ENCODE peak calls at places on chromosomes 12 and 14, in eight cellular contexts. Y is endodermal cell, Q is OCI-LY7, V is body of pancreas, L is fibroblast of lung, X is mammary epithelial cell, D is AG04449, C is esophagus squamous epithelium. G is an unnamed sample.

GRCh38 chr12:21891763-21892217 is 49.4 kb downstream of the ABCC9 start:
- DNase-seq in Y (no peak), Q (no peak), V (peak), L (no peak), X (no peak), D (no peak), C (no peak), G (no peak)

GRCh38 chr12:113130457-113131135 is 5.0 kb downstream of the RASAL1 start:
- DNase-seq in Y (peak), Q (peak), V (peak), L (no peak), X (peak), D (no peak), C (no peak), G (no peak)

GRCh38 chr14:69354383-69355154 is 43.5 kb downstream of the ERH start:
- DNase-seq in Y (no peak), Q (peak), V (no peak), L (no peak), X (peak), D (no peak), C (no peak), G (no peak)

GRCh38 chr12:56766535-56766934 is 3.4 kb downstream of the HSD17B6 start:
- DNase-seq in Y (peak), Q (peak), V (no peak), L (no peak), X (no peak), D (no peak), C (no peak), G (no peak)

GRCh38 chr12:85947286-85947685 is 73.2 kb downstream of the NTS start:
- DNase-seq in Y (peak), Q (no peak), V (no peak), L (no peak), X (no peak), D (no peak), C (no peak), G (no peak)

GRCh38 chr14:33930464-33930863 is 20.4 kb downstream of the EGLN3 start:
- DNase-seq in Y (no peak), Q (no peak), V (no peak), L (no peak), X (no peak), D (no peak), C (no peak), G (no peak)

GRCh38 chr12:27780612-27781408 is 774 bp upstream of the MANSC4 start:
- DNase-seq in Y (peak), Q (peak), V (peak), L (peak), X (peak), D (no peak), C (no peak), G (peak)

GRCh38 chr14:55103005-55103640 is 25.9 kb upstream of the LGALS3 start:
- DNase-seq in Y (peak), Q (peak), V (peak), L (peak), X (peak), D (peak), C (peak), G (no peak)

GRCh38 chr12:1186298-1186697 is 195.3 kb downstream of the ERC1 start:
- DNase-seq in Y (no peak), Q (no peak), V (no peak), L (no peak), X (no peak), D (no peak), C (no peak), G (no peak)

GRCh38 chr12:45464699-45465098 is 248.8 kb downstream of the ANO6 start:
- DNase-seq in Y (peak), Q (no peak), V (peak), L (no peak), X (no peak), D (no peak), C (no peak), G (no peak)

GRCh38 chr12:1836854-1837411 is 16.6 kb downstream of the LRTM2 start:
- DNase-seq in Y (no peak), Q (no peak), V (no peak), L (no peak), X (no peak), D (no peak), C (no peak), G (no peak)

GRCh38 chr14:20805485-20805884 is 2.8 kb upstream of the RNASE1 start:
- DNase-seq in Y (no peak), Q (no peak), V (no peak), L (no peak), X (no peak), D (no peak), C (no peak), G (no peak)

GRCh38 chr12:46664771-46665287 is 161.0 kb downstream of the SLC38A4 start:
- DNase-seq in Y (no peak), Q (no peak), V (no peak), L (peak), X (peak), D (peak), C (no peak), G (no peak)

GRCh38 chr14:91414475-91415342 is 2.9 kb downstream of the CCDC88C start:
- DNase-seq in Y (peak), Q (no peak), V (no peak), L (no peak), X (no peak), D (no peak), C (no peak), G (no peak)

GRCh38 chr12:50734409-50735263 is 29.3 kb upstream of the ATF1 start:
- DNase-seq in Y (peak), Q (peak), V (no peak), L (peak), X (no peak), D (no peak), C (no peak), G (peak)

GRCh38 chr12:52415870-52416750 is 10.0 kb upstream of the KRT82 start:
- DNase-seq in Y (no peak), Q (no peak), V (peak), L (peak), X (peak), D (peak), C (no peak), G (no peak)

GRCh38 chr12:70520847-70521246 is 116.4 kb downstream of the PTPRB start:
- DNase-seq in Y (no peak), Q (no peak), V (no peak), L (no peak), X (peak), D (no peak), C (no peak), G (no peak)

GRCh38 chr12:33795536-33795935 is 226.8 kb upstream of the ALG10 start:
- DNase-seq in Y (no peak), Q (no peak), V (no peak), L (peak), X (peak), D (no peak), C (no peak), G (no peak)

GRCh38 chr12:19248929-19249602 is 119.5 kb downstream of the PLEKHA5 start:
- DNase-seq in Y (no peak), Q (no peak), V (no peak), L (peak), X (peak), D (no peak), C (no peak), G (no peak)

GRCh38 chr12:132904718-132905328 is 17.4 kb upstream of the CHFR start:
- DNase-seq in Y (peak), Q (peak), V (peak), L (peak), X (peak), D (no peak), C (no peak), G (peak)
- TF ChIP-seq CTCF in Y (peak), Q (peak), V (peak), L (peak), X (peak), D (peak), C (peak), G (peak)

GRCh38 chr14:24251880-24252288 is 9.5 kb upstream of the TINF2 start:
- DNase-seq in Y (peak), Q (no peak), V (no peak), L (peak), X (peak), D (no peak), C (no peak), G (no peak)
- TF ChIP-seq CTCF in Y (peak), Q (no peak), V (no peak), L (no peak), X (peak), D (no peak), C (no peak), G (no peak)

GRCh38 chr12:79547735-79548347 is 142.9 kb downstream of the PAWR start:
- DNase-seq in Y (peak), Q (peak), V (peak), L (peak), X (no peak), D (no peak), C (no peak), G (peak)
- TF ChIP-seq CTCF in Y (peak), Q (peak), V (peak), L (peak), X (peak), D (peak), C (peak), G (peak)

GRCh38 chr14:23633160-23633701 is 2.9 kb upstream of the DHRS2 start:
- DNase-seq in Y (peak), Q (no peak), V (no peak), L (no peak), X (no peak), D (no peak), C (no peak), G (peak)
- TF ChIP-seq CTCF in Y (peak), Q (no peak), V (no peak), L (no peak), X (no peak), D (peak), C (no peak), G (peak)

DNA sequence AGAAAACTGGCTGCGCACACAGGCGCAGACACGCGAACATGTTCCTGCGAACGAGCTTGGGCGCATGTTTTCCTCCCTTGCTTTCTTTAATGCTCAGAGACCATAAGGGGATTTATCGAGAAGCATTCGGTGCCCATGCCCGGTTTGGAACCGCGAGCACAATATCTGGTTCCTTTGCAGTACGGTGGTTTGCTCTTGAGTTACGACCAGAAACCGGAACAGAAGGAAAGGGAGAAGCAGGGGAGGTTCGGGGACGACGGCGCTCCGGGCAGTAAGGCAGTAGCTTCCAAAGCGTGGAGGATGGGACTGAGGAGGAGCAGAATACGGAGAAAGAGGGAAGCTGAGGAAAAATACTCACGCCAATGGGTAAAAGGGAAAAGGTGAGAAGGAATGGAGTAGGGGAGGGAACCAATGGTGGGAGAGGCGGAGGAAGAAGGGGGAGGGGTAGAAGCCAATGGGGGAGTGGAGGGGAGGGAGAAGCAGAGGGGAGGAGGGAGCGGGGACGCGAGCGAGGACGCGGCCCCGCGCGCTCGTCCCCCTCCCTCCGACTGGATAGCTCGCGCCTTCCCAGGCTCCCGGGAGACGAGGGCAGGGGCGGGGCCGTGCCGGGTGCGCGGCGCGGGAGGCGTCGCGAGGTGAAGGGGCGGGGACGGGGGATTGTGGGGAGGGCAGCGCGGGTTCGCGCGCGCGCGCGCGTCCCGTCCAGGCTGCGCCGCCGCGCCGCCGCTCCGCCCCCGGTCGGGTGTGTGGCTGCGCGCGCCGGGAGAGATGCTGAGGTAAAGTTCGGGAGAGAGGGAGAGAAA is 625 bp upstream of the ARHGAP5 start:
- DNase-seq in Y (peak), Q (peak), V (peak), L (peak), X (peak), D (peak), C (peak), G (peak)
- TF ChIP-seq CTCF in Y (no peak), Q (no peak), V (peak), L (no peak), X (no peak), D (no peak), C (no peak), G (no peak)

GRCh38 chr14:103510311-103511021 is 12.2 kb downstream of the CKB start:
- DNase-seq in Y (peak), Q (no peak), V (no peak), L (no peak), X (no peak), D (no peak), C (no peak), G (no peak)
- TF ChIP-seq CTCF in Y (peak), Q (peak), V (no peak), L (no peak), X (no peak), D (no peak), C (no peak), G (no peak)

DNA sequence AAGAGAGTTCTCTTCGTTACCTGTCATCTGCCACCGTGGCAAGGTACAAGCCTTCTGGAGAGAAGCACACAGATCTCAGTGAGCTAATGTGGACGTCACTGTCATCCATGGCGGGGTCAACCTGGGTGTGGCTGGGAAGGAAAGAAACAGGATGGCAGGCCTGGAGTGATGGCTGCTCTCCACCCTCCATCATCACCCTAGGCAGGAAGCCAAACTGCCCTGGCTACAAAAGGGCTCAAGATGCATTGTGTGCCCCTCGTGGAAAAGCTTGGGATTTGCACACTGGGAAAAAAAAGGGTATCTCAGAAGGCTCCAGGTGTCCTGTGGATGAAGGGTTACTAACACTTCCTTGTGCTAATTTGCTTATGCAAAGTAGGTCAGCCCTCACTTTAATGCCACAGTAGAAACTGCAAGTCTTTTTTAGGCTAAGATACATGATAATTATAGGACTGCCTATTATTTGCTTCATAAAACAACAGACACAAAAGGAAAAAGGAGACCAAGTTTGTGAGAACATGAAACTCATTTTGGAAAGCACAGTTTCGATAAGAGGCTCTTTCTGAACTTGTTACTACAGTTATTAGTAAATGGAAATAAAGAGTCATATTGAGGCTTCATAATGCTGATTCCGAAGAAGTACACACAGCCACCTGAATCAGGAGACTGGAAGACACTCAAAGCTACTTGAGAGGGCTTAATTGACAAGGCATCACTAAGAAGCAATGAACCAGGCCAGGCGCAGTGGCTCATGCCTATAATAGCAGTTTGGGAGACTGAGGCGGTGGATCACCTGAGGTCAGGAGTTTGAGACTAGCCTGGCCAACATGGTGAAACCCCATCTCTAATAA is 18.9 kb downstream of the RFC5 start:
- DNase-seq in Y (peak), Q (no peak), V (no peak), L (peak), X (no peak), D (no peak), C (no peak), G (no peak)
- TF ChIP-seq CTCF in Y (no peak), Q (no peak), V (no peak), L (no peak), X (no peak), D (peak), C (no peak), G (no peak)

GRCh38 chr12:95815635-95816212 is 25.2 kb upstream of the NTN4 start:
- DNase-seq in Y (no peak), Q (peak), V (no peak), L (peak), X (peak), D (no peak), C (no peak), G (no peak)

DNA sequence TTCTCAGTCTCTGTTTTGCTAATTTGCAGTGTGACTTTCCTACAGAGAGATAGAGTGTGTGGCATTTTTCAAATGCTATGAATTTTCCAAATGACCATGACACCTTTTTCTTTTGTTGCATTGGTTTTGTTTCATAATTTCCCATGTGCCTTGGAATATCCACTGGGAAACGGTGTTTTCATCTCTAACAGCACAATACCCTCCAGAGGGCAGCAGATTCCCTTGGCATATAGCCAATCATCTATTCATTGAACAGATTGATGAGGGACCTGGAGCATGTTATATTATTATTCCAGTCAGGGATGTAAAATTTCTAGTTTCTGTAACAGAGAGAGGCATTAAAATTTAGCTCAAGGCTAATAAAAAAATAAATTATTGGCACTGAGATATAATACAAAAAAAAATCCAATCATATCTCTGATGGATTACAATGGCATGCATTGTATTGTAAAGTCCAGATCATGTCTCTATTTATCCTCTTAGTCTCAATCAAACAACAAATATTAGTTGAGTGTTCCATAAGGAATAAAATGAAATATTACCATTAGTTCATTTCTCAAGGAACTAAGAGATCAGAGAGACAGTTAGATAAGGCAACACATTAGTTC is 29.6 kb upstream of the NTN4 start:
- DNase-seq in Y (no peak), Q (no peak), V (peak), L (peak), X (peak), D (no peak), C (no peak), G (peak)
- TF ChIP-seq CTCF in Y (peak), Q (peak), V (peak), L (peak), X (peak), D (peak), C (peak), G (peak)

G was measured in endothelial cell.